ENCODE peak calls at places on chromosomes 11 and 22, in four cellular contexts. U, C, T and S are unnamed samples.

GRCh38 chr22:38900677-38901076 is 28.7 kb upstream of the CBX6 start:
- DNase-seq in U (no peak), C (no peak), T (no peak), S (no peak)

GRCh38 chr11:10181811-10182210 is 112.2 kb downstream of the SBF2 start:
- DNase-seq in U (no peak), C (peak; percentile 18), T (no peak), S (no peak)

GRCh38 chr11:119376197-119376847 is 5.2 kb downstream of the USP2 start:
- DNase-seq in U (no peak), C (no peak), T (no peak), S (peak; percentile 49)

GRCh38 chr22:47173535-47174021 is 411.1 kb downstream of the TBC1D22A start:
- DNase-seq in U (no peak), C (no peak), T (no peak), S (no peak)

GRCh38 chr11:32154275-32154674 is 63.4 kb downstream of the RCN1 start:
- DNase-seq in U (no peak), C (peak; percentile 20), T (no peak), S (no peak)

GRCh38 chr11:121794671-121795070 is 321.3 kb downstream of the BLID start:
- DNase-seq in U (no peak), C (no peak), T (no peak), S (no peak)

GRCh38 chr11:67014343-67014742 is 8.6 kb upstream of the SYT12 start:
- DNase-seq in U (no peak), C (no peak), T (no peak), S (no peak)

GRCh38 chr11:119204066-119204465 is 2.1 kb upstream of the CBL start:
- DNase-seq in U (no peak), C (no peak), T (no peak), S (no peak)

GRCh38 chr11:69603163-69603836 is 37.7 kb upstream of the CCND1 start:
- DNase-seq in U (no peak), C (no peak), T (no peak), S (no peak)

GRCh38 chr11:131980878-131981668 is 610.7 kb downstream of the NTM start:
- DNase-seq in U (no peak), C (no peak), T (no peak), S (no peak)

GRCh38 chr11:13826505-13827278 is 135.8 kb upstream of the SPON1 start:
- DNase-seq in U (no peak), C (no peak), T (no peak), S (no peak)

GRCh38 chr22:24875862-24876506 is 70.0 kb downstream of the SGSM1 start:
- DNase-seq in U (no peak), C (peak; percentile 15), T (peak; percentile 24), S (no peak)

GRCh38 chr11:72111803-72112540 is 523 bp downstream of the ANAPC15 start:
- DNase-seq in U (peak; percentile 88), C (peak; percentile 94), T (peak; percentile 90), S (no peak)

GRCh38 chr22:43826142-43827093 is 14.3 kb upstream of the EFCAB6 start:
- DNase-seq in U (no peak), C (peak; percentile 17), T (no peak), S (no peak)

GRCh38 chr11:117825538-117826359 is 1.2 kb upstream of the FXYD2 start:
- DNase-seq in U (no peak), C (no peak), T (no peak), S (no peak)

GRCh38 chr11:128716661-128717210 is 22.9 kb downstream of the FLI1 start:
- DNase-seq in U (peak; percentile 54), C (no peak), T (peak; percentile 67), S (no peak)

GRCh38 chr11:84106560-84106959 is 820.4 kb upstream of the CCDC90B start:
- DNase-seq in U (no peak), C (no peak), T (no peak), S (no peak)